ENCODE peak calls at places on chromosomes 1 and 21, in nine cellular contexts. F is dorsolateral prefrontal cortex; M is transverse colon; Y is CD4-positive, CD25-positive, alpha-beta regulatory T cell; V is upper lobe of right lung; A is lower lobe of right lung; T is neuronal stem cell; G is CD8-positive, alpha-beta memory T cell; W is A549. I is an unnamed sample.

GRCh38 chr1:16248007-16248436 is 11.0 kb upstream of the CPLANE2 start:
- DNase-seq in F (no peak), G (no peak), V (peak), A (no peak), T (no peak), M (no peak), W (no peak), Y (no peak), I (no peak)

GRCh38 chr1:152448095-152448494 is 34.0 kb upstream of the CRNN start:
- DNase-seq in V (no peak), Y (no peak), T (no peak), W (no peak), F (no peak), M (no peak), G (no peak), A (no peak), I (no peak)

GRCh38 chr1:7491089-7491817 is 279.8 kb upstream of the VAMP3 start:
- DNase-seq in T (no peak), F (no peak), M (no peak), A (no peak), V (no peak), Y (no peak), G (no peak), W (no peak), I (no peak)

GRCh38 chr1:205244383-205244782 is 16.6 kb downstream of the TMCC2 start:
- DNase-seq in G (no peak), F (no peak), T (no peak), W (no peak), A (no peak), V (peak), Y (no peak), M (no peak), I (no peak)

GRCh38 chr1:94698759-94699502 is 121.2 kb upstream of the SLC44A3 start:
- DNase-seq in W (peak), M (no peak), T (no peak), A (no peak), Y (no peak), G (no peak), F (no peak), V (no peak), I (no peak)

GRCh38 chr1:40664167-40664537 is 1.3 kb downstream of the RIMS3 start:
- DNase-seq in G (no peak), T (no peak), Y (no peak), M (no peak), F (no peak), W (no peak), V (no peak), A (no peak), I (no peak)

GRCh38 chr1:182965096-182965495 is 12.1 kb upstream of the SHCBP1L start:
- DNase-seq in M (no peak), T (no peak), W (no peak), F (no peak), V (no peak), Y (no peak), A (no peak), G (no peak), I (no peak)

GRCh38 chr1:7679873-7680790 is 91.0 kb upstream of the VAMP3 start:
- DNase-seq in A (peak), M (peak), T (peak), F (peak), W (peak), G (peak), V (peak), Y (peak), I (peak)

GRCh38 chr1:85320371-85321131 is 44.1 kb upstream of the BCL10 start:
- DNase-seq in G (no peak), W (no peak), V (no peak), A (no peak), F (no peak), M (no peak), T (no peak), Y (no peak), I (no peak)

GRCh38 chr1:154454391-154455120 is 47.5 kb upstream of the TDRD10 start:
- DNase-seq in A (no peak), T (no peak), G (no peak), M (no peak), W (no peak), F (no peak), V (no peak), Y (no peak), I (no peak)

GRCh38 chr1:246537887-246538286 is 28.2 kb downstream of the TFB2M start:
- DNase-seq in A (no peak), V (no peak), F (no peak), Y (no peak), G (no peak), W (no peak), M (peak), T (no peak), I (no peak)

GRCh38 chr1:150268342-150268705 is 492 bp downstream of the APH1A start:
- DNase-seq in F (no peak), Y (peak), V (peak), A (peak), M (peak), G (peak), T (no peak), W (peak), I (no peak)

GRCh38 chr1:46478721-46479485 is 10.7 kb upstream of the DMBX1 start:
- DNase-seq in A (no peak), G (no peak), T (no peak), W (no peak), V (no peak), F (no peak), Y (no peak), M (no peak), I (no peak)

GRCh38 chr1:19317126-19317910 is 5.2 kb downstream of the SLC66A1 start:
- DNase-seq in Y (no peak), A (no peak), W (no peak), M (no peak), G (no peak), T (no peak), V (no peak), F (peak), I (no peak)

GRCh38 chr1:218392717-218393116 is 47.6 kb downstream of the TGFB2 start:
- DNase-seq in W (no peak), T (no peak), Y (no peak), V (no peak), A (no peak), M (no peak), F (no peak), G (no peak), I (no peak)

GRCh38 chr1:89425056-89425455 is 61.2 kb downstream of the GBP6 start:
- DNase-seq in Y (no peak), A (no peak), W (no peak), G (no peak), T (no peak), F (no peak), M (no peak), V (no peak), I (no peak)

GRCh38 chr1:215777370-215777925 is 210.3 kb downstream of the KCTD3 start:
- DNase-seq in Y (no peak), A (no peak), M (no peak), F (no peak), W (no peak), V (no peak), T (no peak), G (no peak), I (no peak)

GRCh38 chr1:39043513-39043912 is 17.4 kb downstream of the NDUFS5 start:
- DNase-seq in T (no peak), G (no peak), V (no peak), A (no peak), M (no peak), Y (no peak), W (no peak), F (no peak), I (no peak)

GRCh38 chr1:232629250-232630046 is 485 bp downstream of the SIPA1L2 start:
- DNase-seq in V (peak), M (peak), F (peak), T (no peak), Y (peak), G (no peak), A (peak), W (peak), I (peak)

GRCh38 chr1:243596441-243597183 is 253.4 kb downstream of the AKT3 start:
- DNase-seq in G (no peak), W (no peak), V (no peak), T (no peak), F (no peak), Y (peak), A (no peak), M (no peak), I (no peak)

GRCh38 chr1:200379431-200379755 is 30.4 kb downstream of the ZNF281 start:
- DNase-seq in Y (no peak), T (no peak), V (no peak), A (no peak), W (peak), G (no peak), M (no peak), F (no peak), I (no peak)

GRCh38 chr1:236948996-236949395 is 55.2 kb downstream of the MT1HL1 start:
- DNase-seq in M (no peak), Y (no peak), V (no peak), A (no peak), F (no peak), T (no peak), G (no peak), W (no peak), I (no peak)

GRCh38 chr1:15272009-15272781 is 25.2 kb downstream of the FHAD1 start:
- DNase-seq in W (peak), M (peak), V (peak), Y (peak), F (peak), A (peak), T (peak), G (no peak), I (peak)

GRCh38 chr1:145824499-145824842 is 471 bp downstream of the POLR3C start:
- DNase-seq in V (no peak), M (no peak), T (no peak), G (no peak), Y (no peak), F (no peak), A (no peak), W (peak), I (no peak)

GRCh38 chr1:48757363-48757762 is 19.3 kb downstream of the BEND5 start:
- DNase-seq in M (no peak), V (no peak), T (no peak), A (no peak), Y (no peak), F (no peak), G (no peak), W (no peak), I (no peak)

GRCh38 chr1:219143735-219144134 is 29.9 kb upstream of the LYPLAL1 start:
- DNase-seq in V (no peak), Y (no peak), M (no peak), W (no peak), T (no peak), A (no peak), F (no peak), G (no peak), I (no peak)

GRCh38 chr1:151436985-151437384 is 22.3 kb downstream of the POGZ start:
- DNase-seq in A (no peak), G (no peak), V (no peak), T (no peak), F (no peak), W (no peak), Y (no peak), M (no peak), I (no peak)

GRCh38 chr1:212754193-212754592 is 37.4 kb downstream of the NSL1 start:
- DNase-seq in Y (peak), W (no peak), F (no peak), V (no peak), G (no peak), A (no peak), M (no peak), T (no peak), I (no peak)

GRCh38 chr1:202241376-202242079 is 47.9 kb downstream of the LGR6 start:
- DNase-seq in W (no peak), A (no peak), F (no peak), M (peak), V (no peak), G (no peak), T (no peak), Y (no peak), I (no peak)

GRCh38 chr1:192474080-192474683 is 101.4 kb upstream of the RGS1 start:
- DNase-seq in A (no peak), W (peak), Y (peak), M (no peak), F (no peak), T (peak), V (no peak), G (no peak), I (no peak)

GRCh38 chr1:229199261-229199850 is 71.6 kb upstream of the RAB4A start:
- DNase-seq in Y (no peak), G (no peak), F (no peak), A (no peak), T (no peak), M (no peak), V (no peak), W (no peak), I (no peak)

GRCh38 chr1:18722270-18722669 is 91.6 kb downstream of the PAX7 start:
- DNase-seq in W (no peak), M (no peak), T (no peak), Y (no peak), G (no peak), F (no peak), A (no peak), V (no peak), I (no peak)

GRCh38 chr1:206826409-206826808 is 39.0 kb upstream of the IL20 start:
- DNase-seq in A (no peak), V (no peak), G (no peak), W (no peak), Y (no peak), T (no peak), F (no peak), M (no peak), I (no peak)

GRCh38 chr1:145711213-145711651 is 4.1 kb upstream of the PDZK1 start:
- DNase-seq in G (no peak), M (peak), V (no peak), F (no peak), T (no peak), A (no peak), Y (no peak), W (no peak), I (no peak)

GRCh38 chr1:99122039-99122438 is 117.4 kb upstream of the PLPPR5 start:
- DNase-seq in V (no peak), G (no peak), T (no peak), Y (no peak), A (no peak), M (no peak), F (no peak), W (no peak), I (no peak)

GRCh38 chr21:40846057-40846456 is 901 bp downstream of the DSCAM start:
- DNase-seq in A (no peak), W (no peak), V (no peak), T (no peak), M (no peak), G (no peak), Y (no peak), F (no peak), I (no peak)
- H3K27ac ChIP-seq in A (no peak), W (no peak), V (no peak), T (no peak), M (no peak), G (no peak), Y (no peak), F (peak), I (no peak)

GRCh38 chr1:26854953-26855352 is 8.0 kb upstream of the SFN start:
- DNase-seq in W (no peak), F (no peak), Y (no peak), T (no peak), G (no peak), V (no peak), M (peak), A (no peak), I (no peak)

GRCh38 chr1:26851106-26851684 is 11.8 kb upstream of the SFN start:
- DNase-seq in G (no peak), M (no peak), A (no peak), T (no peak), W (no peak), V (no peak), Y (no peak), F (no peak), I (no peak)

GRCh38 chr1:26853600-26853999 is 9.3 kb upstream of the SFN start:
- DNase-seq in G (no peak), V (no peak), W (no peak), M (no peak), Y (no peak), T (no peak), A (no peak), F (no peak), I (no peak)

GRCh38 chr1:26853156-26853555 is 9.8 kb upstream of the SFN start:
- DNase-seq in V (peak), A (peak), M (peak), T (peak), Y (peak), G (peak), W (peak), F (peak), I (peak)

GRCh38 chr1:26852701-26853100 is 10.2 kb upstream of the SFN start:
- DNase-seq in T (no peak), A (no peak), M (no peak), W (no peak), Y (no peak), F (no peak), V (no peak), G (no peak), I (no peak)
- H3K4me3 ChIP-seq in T (no peak), A (no peak), M (no peak), W (no peak), Y (no peak), F (no peak), V (no peak), G (no peak), I (no peak)

GRCh38 chr1:17432412-17432811 is 7.1 kb downstream of the RCC2 start:
- DNase-seq in V (no peak), Y (no peak), F (no peak), A (no peak), M (no peak), G (no peak), T (no peak), W (no peak), I (no peak)
- H3K27ac ChIP-seq in V (peak), Y (no peak), F (no peak), A (no peak), M (no peak), G (no peak), T (no peak), W (no peak), I (no peak)

GRCh38 chr1:29651684-29652665 is 415.7 kb downstream of the PTPRU start:
- DNase-seq in T (no peak), Y (no peak), F (no peak), M (no peak), V (peak), W (no peak), A (no peak), G (no peak), I (no peak)
- H3K4me3 ChIP-seq in T (no peak), Y (no peak), F (no peak), M (no peak), V (no peak), W (no peak), A (no peak), G (no peak), I (no peak)

DNA sequence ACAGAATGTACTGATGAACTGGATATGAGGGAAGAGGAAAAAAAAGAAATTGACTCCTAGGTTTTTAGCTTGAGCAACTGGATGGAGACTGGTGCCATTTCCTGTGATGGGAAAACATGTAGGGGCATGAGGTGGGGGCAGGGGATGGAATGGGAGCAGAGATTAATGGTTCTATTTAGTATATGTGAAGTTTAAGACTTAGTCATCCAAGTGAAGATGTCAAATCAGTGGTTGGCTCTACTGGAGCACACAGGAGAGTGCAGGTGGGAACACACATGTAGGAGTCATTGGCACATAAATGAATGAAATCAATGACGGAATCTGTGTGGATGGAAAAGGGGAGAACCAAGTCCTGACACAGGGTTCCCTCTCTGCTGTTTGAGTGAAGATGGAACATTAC is 224.4 kb upstream of the COA6 start:
- DNase-seq in Y (no peak), T (no peak), W (no peak), M (no peak), F (no peak), A (no peak), G (no peak), V (no peak), I (no peak)
- H3K27ac ChIP-seq in Y (no peak), T (no peak), W (peak), M (no peak), F (no peak), A (no peak), G (no peak), V (no peak), I (no peak)

DNA sequence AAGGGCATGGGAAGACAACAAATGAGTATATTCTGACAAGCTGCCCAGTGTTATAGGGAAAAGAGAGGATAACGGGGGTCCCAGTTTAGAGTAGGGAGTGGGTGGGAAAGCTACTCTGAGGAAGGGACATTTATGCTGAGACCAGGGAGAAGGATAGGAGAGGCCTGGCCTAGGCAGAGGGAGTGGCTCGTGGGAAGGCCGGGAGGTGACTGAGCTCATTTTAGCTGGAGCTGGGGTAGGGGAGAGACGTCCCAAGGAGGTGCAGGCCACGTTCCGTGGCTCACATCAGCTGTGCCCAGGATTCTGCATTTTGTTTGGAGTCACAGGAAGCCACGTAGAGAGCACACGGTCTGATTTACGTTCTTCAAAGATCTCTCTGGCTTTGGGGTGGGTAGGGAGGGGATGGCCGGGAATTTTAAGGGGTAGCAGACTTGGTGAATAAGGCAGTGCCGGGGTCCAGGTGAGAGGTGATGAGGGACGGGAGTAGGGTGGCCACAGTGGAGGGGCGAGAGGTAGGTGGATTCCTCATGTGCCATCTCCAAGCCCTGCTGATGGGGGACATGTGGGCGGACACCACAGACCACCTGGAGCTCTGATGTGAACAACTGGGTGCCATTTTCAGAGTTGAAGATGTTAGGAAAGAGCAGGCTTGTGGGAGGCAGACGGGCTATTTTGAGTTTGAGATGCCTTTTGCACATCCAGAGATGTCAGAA is 4.7 kb downstream of the TINAGL1 start:
- DNase-seq in V (peak), A (no peak), T (no peak), M (no peak), F (no peak), Y (no peak), G (no peak), W (no peak), I (no peak)
- H3K4me3 ChIP-seq in V (peak), A (peak), T (no peak), M (no peak), F (no peak), Y (no peak), G (no peak), W (no peak), I (peak)

DNA sequence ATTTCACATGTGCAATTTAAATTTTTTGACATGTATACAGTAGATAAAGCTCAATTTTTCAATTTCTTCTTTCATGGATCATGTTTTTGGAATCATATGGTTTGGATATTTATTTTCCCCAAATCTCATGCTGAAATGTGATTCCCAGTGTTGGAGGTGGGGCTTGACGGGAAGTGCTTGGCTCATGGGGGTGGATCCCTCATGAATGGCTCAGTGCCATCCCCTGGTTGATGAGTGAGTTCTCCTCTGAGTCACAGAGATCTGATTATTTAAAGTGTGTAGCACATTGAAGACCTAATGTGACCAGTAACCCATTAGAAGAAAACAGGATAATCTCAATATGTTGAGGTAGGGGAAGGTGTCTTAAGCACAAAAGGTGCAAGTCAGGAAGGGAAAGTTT is 9.1 kb upstream of the IFI16 start:
- DNase-seq in A (peak), G (no peak), Y (no peak), F (peak), T (peak), W (no peak), V (peak), M (peak), I (peak)
- H3K27ac ChIP-seq in A (peak), G (no peak), Y (no peak), F (peak), T (no peak), W (no peak), V (peak), M (peak), I (peak)

GRCh38 chr1:220213381-220213983 is 58.8 kb downstream of the RAB3GAP2 start:
- DNase-seq in G (no peak), M (no peak), W (no peak), A (no peak), F (no peak), V (no peak), Y (no peak), T (no peak), I (no peak)
- H3K4me3 ChIP-seq in G (no peak), M (no peak), W (no peak), A (no peak), F (no peak), V (no peak), Y (no peak), T (no peak), I (no peak)

DNA sequence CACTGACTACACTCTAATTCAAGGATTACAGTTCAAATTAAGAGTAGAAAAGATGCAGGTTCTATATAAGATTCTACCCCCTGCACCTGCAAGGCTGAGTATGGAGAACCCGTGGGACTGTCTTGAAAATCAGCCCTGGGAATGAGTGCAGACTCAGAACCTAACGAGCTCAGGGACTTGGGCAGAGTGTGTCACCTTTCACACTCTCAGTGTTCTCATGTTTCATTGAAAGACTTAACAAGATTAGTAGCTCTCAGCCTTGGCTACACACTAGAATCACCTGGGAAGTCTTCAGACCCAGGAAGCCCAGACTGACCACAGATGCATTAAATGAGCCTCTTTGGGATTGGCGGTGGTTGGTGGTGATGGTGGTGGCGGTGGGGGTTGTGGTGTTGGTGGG is 17.8 kb downstream of the TLR5 start:
- DNase-seq in F (no peak), A (no peak), T (no peak), V (no peak), W (no peak), Y (no peak), M (no peak), G (no peak), I (no peak)
- H3K27ac ChIP-seq in F (no peak), A (no peak), T (no peak), V (no peak), W (no peak), Y (no peak), M (no peak), G (no peak), I (no peak)